ENCODE peak calls at places on chromosomes 3 and 15, in five cellular contexts. One of them, this sample, is unnamed. For H3K4me1, the result is how much of the 10 kb centered on the place peaks cover.

GRCh38 chr3:115165266-115165665 is 18.2 kb upstream of the ZBTB20 start:
- DNase-seq in H9: no peak
- DNase-seq in A549: no peak
- DNase-seq in MM.1S: no peak
- DNase-seq in GM23338: no peak
- DNase-seq in this sample: no peak

GRCh38 chr3:15313461-15313860 is 18.9 kb downstream of the SH3BP5 start:
- DNase-seq in H9: no peak
- DNase-seq in A549: no peak
- DNase-seq in MM.1S: no peak
- DNase-seq in GM23338: no peak
- DNase-seq in this sample: peak

GRCh38 chr3:196603683-196604082 is 35.2 kb downstream of the FBXO45 start:
- DNase-seq in H9: no peak
- DNase-seq in A549: no peak
- DNase-seq in MM.1S: no peak
- DNase-seq in GM23338: no peak
- DNase-seq in this sample: no peak

GRCh38 chr3:124935794-124936542 is 1.4 kb upstream of the MUC13 start:
- DNase-seq in H9: no peak
- DNase-seq in A549: no peak
- DNase-seq in MM.1S: no peak
- DNase-seq in GM23338: no peak
- DNase-seq in this sample: no peak

GRCh38 chr3:193980905-193981304 is 155.0 kb upstream of the HES1 start:
- DNase-seq in H9: no peak
- DNase-seq in A549: no peak
- DNase-seq in MM.1S: no peak
- DNase-seq in GM23338: no peak
- DNase-seq in this sample: no peak

GRCh38 chr3:195697582-195698324 is 23.0 kb upstream of the MUC20 start:
- DNase-seq in H9: peak
- DNase-seq in A549: peak
- DNase-seq in MM.1S: peak
- DNase-seq in GM23338: peak
- DNase-seq in this sample: no peak

GRCh38 chr3:128283429-128283828 is 130.1 kb downstream of the EEFSEC start:
- DNase-seq in H9: peak
- DNase-seq in A549: no peak
- DNase-seq in MM.1S: no peak
- DNase-seq in GM23338: no peak
- DNase-seq in this sample: no peak

GRCh38 chr3:150393745-150394144 is 14.4 kb upstream of the TSC22D2 start:
- DNase-seq in H9: no peak
- DNase-seq in A549: no peak
- DNase-seq in MM.1S: no peak
- DNase-seq in GM23338: no peak
- DNase-seq in this sample: no peak

GRCh38 chr3:85576091-85576690 is 617.4 kb downstream of the CADM2 start:
- DNase-seq in H9: peak
- DNase-seq in A549: peak
- DNase-seq in MM.1S: peak
- DNase-seq in GM23338: peak
- DNase-seq in this sample: peak

GRCh38 chr3:13378155-13378554 is 42.0 kb downstream of the NUP210 start:
- DNase-seq in H9: no peak
- DNase-seq in A549: no peak
- DNase-seq in MM.1S: no peak
- DNase-seq in GM23338: no peak
- DNase-seq in this sample: no peak

GRCh38 chr3:105728913-105729312 is 139.9 kb downstream of the CBLB start:
- DNase-seq in H9: no peak
- DNase-seq in A549: no peak
- DNase-seq in MM.1S: no peak
- DNase-seq in GM23338: no peak
- DNase-seq in this sample: no peak

GRCh38 chr3:190366145-190366544 is 21.8 kb upstream of the CLDN16 start:
- DNase-seq in H9: no peak
- DNase-seq in A549: no peak
- DNase-seq in MM.1S: no peak
- DNase-seq in GM23338: no peak
- DNase-seq in this sample: no peak

GRCh38 chr3:68306571-68306970 is 625.8 kb downstream of the TAFA4 start:
- DNase-seq in H9: peak
- DNase-seq in A549: no peak
- DNase-seq in MM.1S: peak
- DNase-seq in GM23338: peak
- DNase-seq in this sample: peak

GRCh38 chr3:102400766-102401165 is 34.0 kb upstream of the ZPLD1 start:
- DNase-seq in H9: no peak
- DNase-seq in A549: no peak
- DNase-seq in MM.1S: no peak
- DNase-seq in GM23338: no peak
- DNase-seq in this sample: no peak

GRCh38 chr3:128845695-128846491 is 33.5 kb upstream of the ACAD9 start:
- DNase-seq in H9: peak
- DNase-seq in A549: peak
- DNase-seq in MM.1S: peak
- DNase-seq in GM23338: peak
- DNase-seq in this sample: peak

GRCh38 chr3:65912647-65913046 is 126.1 kb downstream of the MAGI1 start:
- DNase-seq in H9: no peak
- DNase-seq in A549: no peak
- DNase-seq in MM.1S: no peak
- DNase-seq in GM23338: no peak
- DNase-seq in this sample: no peak

GRCh38 chr3:79161941-79162340 is 605.9 kb downstream of the ROBO1 start:
- DNase-seq in H9: no peak
- DNase-seq in A549: no peak
- DNase-seq in MM.1S: no peak
- DNase-seq in GM23338: no peak
- DNase-seq in this sample: no peak

GRCh38 chr15:61764141-61764540 is 296.1 kb downstream of the VPS13C start:
- DNase-seq in H9: no peak
- DNase-seq in A549: no peak
- DNase-seq in MM.1S: no peak
- DNase-seq in GM23338: no peak
- DNase-seq in this sample: no peak

DNA sequence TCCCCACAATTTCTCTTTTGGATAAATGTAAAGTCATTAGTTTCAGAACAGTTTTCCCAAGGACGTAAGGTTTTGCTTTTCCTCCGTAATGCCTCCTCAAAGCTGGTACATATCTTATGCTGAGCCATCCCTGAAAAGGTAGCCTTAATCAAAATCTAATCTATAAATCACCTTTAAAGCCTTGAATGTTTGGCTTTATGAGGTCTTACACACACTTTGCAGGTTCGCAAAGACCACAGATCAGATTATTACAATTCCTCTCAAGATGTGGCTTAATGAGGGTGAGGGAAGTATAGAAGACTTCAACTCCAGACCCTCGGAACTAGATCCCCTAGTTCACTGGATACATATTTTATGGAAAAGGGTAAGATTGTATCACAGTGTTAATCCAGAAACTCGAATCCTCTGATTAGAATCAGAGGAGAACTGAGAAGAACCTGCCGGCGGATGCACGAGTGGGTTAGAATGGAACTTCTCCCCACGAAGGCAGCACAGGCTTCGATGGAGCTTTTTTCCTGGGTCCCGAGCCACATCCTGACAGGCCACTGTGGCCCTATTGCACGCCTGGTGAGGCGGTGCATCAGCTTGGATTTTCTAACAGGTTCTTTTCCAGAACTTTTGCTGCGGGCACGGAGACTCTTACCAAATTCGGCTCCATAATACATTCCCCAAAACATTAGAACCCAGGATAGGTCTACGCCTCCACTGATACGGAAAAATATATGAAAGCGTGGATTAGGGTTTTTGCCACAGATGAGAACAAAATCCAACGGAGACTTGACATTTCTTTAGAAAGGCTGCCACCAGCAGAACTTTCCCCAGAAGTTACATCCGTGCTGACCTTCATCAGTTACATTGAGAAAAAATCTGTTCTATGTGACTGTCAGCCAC is 1.2 kb downstream of the CTXND1 start:
- DNase-seq in H9: no peak
- DNase-seq in A549: no peak
- DNase-seq in MM.1S: no peak
- DNase-seq in GM23338: peak
- DNase-seq in this sample: no peak
- H3K4me2 ChIP-seq in H9: peak
- H3K4me2 ChIP-seq in A549: peak
- H3K4me2 ChIP-seq in MM.1S: no peak
- H3K4me2 ChIP-seq in GM23338: peak
- H3K4me2 ChIP-seq in this sample: no peak

GRCh38 chr3:39383190-39383912 is at the start of gene SLC25A38:
- DNase-seq in H9: peak
- DNase-seq in A549: peak
- DNase-seq in MM.1S: peak
- DNase-seq in GM23338: peak
- DNase-seq in this sample: peak

GRCh38 chr3:39385456-39386098 is 2.4 kb downstream of the SLC25A38 start:
- DNase-seq in H9: no peak
- DNase-seq in A549: no peak
- DNase-seq in MM.1S: no peak
- DNase-seq in GM23338: no peak
- DNase-seq in this sample: no peak

GRCh38 chr3:39386331-39386730 is 3.2 kb downstream of the SLC25A38 start:
- DNase-seq in H9: no peak
- DNase-seq in A549: no peak
- DNase-seq in MM.1S: no peak
- DNase-seq in GM23338: no peak
- DNase-seq in this sample: no peak

GRCh38 chr3:39383913-39384664 is 919 bp downstream of the SLC25A38 start:
- DNase-seq in H9: peak
- DNase-seq in A549: peak
- DNase-seq in MM.1S: peak
- DNase-seq in GM23338: peak
- DNase-seq in this sample: peak

GRCh38 chr3:39384665-39385000 is 1.5 kb downstream of the SLC25A38 start:
- DNase-seq in H9: no peak
- DNase-seq in A549: no peak
- DNase-seq in MM.1S: no peak
- DNase-seq in GM23338: no peak
- DNase-seq in this sample: no peak
- H3K4me1 ChIP-seq in H9: under half
- H3K4me1 ChIP-seq in A549: under half
- H3K4me1 ChIP-seq in MM.1S: under half
- H3K4me1 ChIP-seq in GM23338: under half
- H3K4me1 ChIP-seq in this sample: half or more

DNA sequence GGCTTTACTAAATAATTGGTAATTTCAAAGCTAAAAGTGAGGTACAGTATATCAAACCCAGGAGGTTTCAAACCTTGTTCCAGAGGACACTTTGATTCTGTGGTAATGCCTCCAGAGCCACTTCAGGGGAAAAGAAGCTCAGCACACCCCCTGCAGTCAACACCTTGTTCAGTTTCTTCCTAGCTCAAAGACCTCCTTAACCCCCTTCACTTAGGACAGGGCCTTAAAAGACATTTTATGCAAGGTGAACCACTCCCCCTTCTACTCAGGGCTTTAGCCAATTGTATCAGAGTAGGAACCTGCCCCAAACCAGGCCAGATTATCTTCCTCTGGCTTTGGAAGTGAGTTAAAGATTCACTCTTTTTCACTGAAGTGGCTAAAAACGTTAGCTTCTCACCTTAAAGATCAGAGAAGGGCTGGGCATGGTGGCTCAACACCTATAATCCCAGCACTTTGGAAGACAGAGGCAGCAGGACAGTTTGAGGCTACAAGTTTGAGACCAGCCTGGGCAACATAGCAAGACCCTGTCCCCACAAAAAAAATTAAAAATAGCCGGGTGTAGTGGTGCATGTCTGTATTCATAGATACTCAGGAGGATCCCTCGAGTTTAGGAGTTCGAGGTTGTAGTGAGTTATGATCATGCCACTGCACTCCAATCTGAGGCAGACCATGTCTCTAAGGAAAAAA is 3.4 kb downstream of the DENND6A start:
- DNase-seq in H9: peak
- DNase-seq in A549: no peak
- DNase-seq in MM.1S: no peak
- DNase-seq in GM23338: peak
- DNase-seq in this sample: no peak
- TF ChIP-seq CTCF in H9: peak
- TF ChIP-seq CTCF in A549: no peak
- TF ChIP-seq CTCF in MM.1S: no peak
- TF ChIP-seq CTCF in GM23338: peak
- TF ChIP-seq CTCF in this sample: peak

GRCh38 chr3:16884748-16885587 is at the start of gene PLCL2:
- DNase-seq in H9: peak
- DNase-seq in A549: peak
- DNase-seq in MM.1S: peak
- DNase-seq in GM23338: peak
- DNase-seq in this sample: peak
- H3K4me2 ChIP-seq in H9: peak
- H3K4me2 ChIP-seq in A549: peak
- H3K4me2 ChIP-seq in MM.1S: peak
- H3K4me2 ChIP-seq in GM23338: peak
- H3K4me2 ChIP-seq in this sample: peak